ENCODE peak calls at places on chromosomes 2 and 18, in eight cellular contexts. One of them, this sample, is unnamed.

GRCh38 chr2:105765415-105766299 is 20.9 kb downstream of the NCK2 start:
- DNase-seq in GM12865: no peak
- DNase-seq in fibroblast of mammary gland: no peak
- DNase-seq in CD4-positive, CD25-positive, alpha-beta regulatory T cell: no peak
- DNase-seq in transverse colon: no peak
- DNase-seq in cardiac fibroblast: no peak
- DNase-seq in neuronal stem cell: no peak
- DNase-seq in small intestine: peak
- DNase-seq in this sample: no peak

GRCh38 chr2:188142088-188142487 is 149.6 kb upstream of the GULP1 start:
- DNase-seq in fibroblast of mammary gland: no peak
- DNase-seq in neuronal stem cell: no peak
- DNase-seq in cardiac fibroblast: no peak
- DNase-seq in transverse colon: no peak
- DNase-seq in CD4-positive, CD25-positive, alpha-beta regulatory T cell: no peak
- DNase-seq in GM12865: no peak
- DNase-seq in small intestine: no peak
- DNase-seq in this sample: no peak

GRCh38 chr2:118371500-118371899 is 283.2 kb downstream of the INSIG2 start:
- DNase-seq in neuronal stem cell: peak
- DNase-seq in transverse colon: no peak
- DNase-seq in GM12865: peak
- DNase-seq in CD4-positive, CD25-positive, alpha-beta regulatory T cell: no peak
- DNase-seq in small intestine: peak
- DNase-seq in fibroblast of mammary gland: peak
- DNase-seq in cardiac fibroblast: peak
- DNase-seq in this sample: no peak

GRCh38 chr18:12391487-12392136 is 14.6 kb upstream of the AFG3L2 start:
- DNase-seq in fibroblast of mammary gland: peak
- DNase-seq in neuronal stem cell: peak
- DNase-seq in GM12865: peak
- DNase-seq in CD4-positive, CD25-positive, alpha-beta regulatory T cell: no peak
- DNase-seq in cardiac fibroblast: peak
- DNase-seq in transverse colon: peak
- DNase-seq in small intestine: peak
- DNase-seq in this sample: no peak

GRCh38 chr2:226969412-226969811 is 133.6 kb downstream of the RHBDD1 start:
- DNase-seq in CD4-positive, CD25-positive, alpha-beta regulatory T cell: no peak
- DNase-seq in transverse colon: no peak
- DNase-seq in GM12865: no peak
- DNase-seq in small intestine: no peak
- DNase-seq in fibroblast of mammary gland: peak
- DNase-seq in cardiac fibroblast: no peak
- DNase-seq in neuronal stem cell: no peak
- DNase-seq in this sample: no peak

GRCh38 chr18:58979615-58980014 is 114.9 kb downstream of the ZNF532 start:
- DNase-seq in neuronal stem cell: no peak
- DNase-seq in fibroblast of mammary gland: no peak
- DNase-seq in small intestine: no peak
- DNase-seq in GM12865: no peak
- DNase-seq in CD4-positive, CD25-positive, alpha-beta regulatory T cell: no peak
- DNase-seq in transverse colon: no peak
- DNase-seq in cardiac fibroblast: no peak
- DNase-seq in this sample: no peak

GRCh38 chr2:73031725-73032701 is 39.5 kb downstream of the SFXN5 start:
- DNase-seq in small intestine: peak
- DNase-seq in CD4-positive, CD25-positive, alpha-beta regulatory T cell: no peak
- DNase-seq in neuronal stem cell: no peak
- DNase-seq in cardiac fibroblast: peak
- DNase-seq in GM12865: no peak
- DNase-seq in fibroblast of mammary gland: no peak
- DNase-seq in transverse colon: peak
- DNase-seq in this sample: no peak

GRCh38 chr18:8798996-8799395 is 93.6 kb downstream of the MTCL1 start:
- DNase-seq in neuronal stem cell: no peak
- DNase-seq in transverse colon: peak
- DNase-seq in GM12865: no peak
- DNase-seq in cardiac fibroblast: no peak
- DNase-seq in small intestine: peak
- DNase-seq in CD4-positive, CD25-positive, alpha-beta regulatory T cell: no peak
- DNase-seq in fibroblast of mammary gland: peak
- DNase-seq in this sample: no peak

GRCh38 chr2:28252308-28252707 is 140.3 kb upstream of the FOSL2 start:
- DNase-seq in cardiac fibroblast: no peak
- DNase-seq in transverse colon: no peak
- DNase-seq in CD4-positive, CD25-positive, alpha-beta regulatory T cell: no peak
- DNase-seq in GM12865: peak
- DNase-seq in small intestine: peak
- DNase-seq in fibroblast of mammary gland: no peak
- DNase-seq in neuronal stem cell: no peak
- DNase-seq in this sample: no peak

GRCh38 chr2:208980321-208980720 is 443.5 kb upstream of the MAP2 start:
- DNase-seq in GM12865: no peak
- DNase-seq in CD4-positive, CD25-positive, alpha-beta regulatory T cell: no peak
- DNase-seq in fibroblast of mammary gland: no peak
- DNase-seq in neuronal stem cell: no peak
- DNase-seq in cardiac fibroblast: no peak
- DNase-seq in small intestine: no peak
- DNase-seq in transverse colon: no peak
- DNase-seq in this sample: no peak

GRCh38 chr2:11811036-11811654 is 64.7 kb downstream of the LPIN1 start:
- DNase-seq in cardiac fibroblast: no peak
- DNase-seq in CD4-positive, CD25-positive, alpha-beta regulatory T cell: no peak
- DNase-seq in neuronal stem cell: no peak
- DNase-seq in transverse colon: no peak
- DNase-seq in small intestine: no peak
- DNase-seq in fibroblast of mammary gland: no peak
- DNase-seq in GM12865: no peak
- DNase-seq in this sample: no peak

GRCh38 chr2:132632000-132632649 is 37.9 kb downstream of the LYPD1 start:
- DNase-seq in neuronal stem cell: no peak
- DNase-seq in fibroblast of mammary gland: peak
- DNase-seq in small intestine: peak
- DNase-seq in cardiac fibroblast: no peak
- DNase-seq in transverse colon: peak
- DNase-seq in GM12865: no peak
- DNase-seq in CD4-positive, CD25-positive, alpha-beta regulatory T cell: no peak
- DNase-seq in this sample: no peak

GRCh38 chr2:233799087-233799665 is 21.0 kb downstream of the MROH2A start:
- DNase-seq in fibroblast of mammary gland: no peak
- DNase-seq in small intestine: no peak
- DNase-seq in cardiac fibroblast: no peak
- DNase-seq in neuronal stem cell: no peak
- DNase-seq in CD4-positive, CD25-positive, alpha-beta regulatory T cell: no peak
- DNase-seq in transverse colon: no peak
- DNase-seq in GM12865: no peak
- DNase-seq in this sample: peak

GRCh38 chr2:241798631-241799521 is 10.1 kb upstream of the NEU4 start:
- DNase-seq in small intestine: no peak
- DNase-seq in CD4-positive, CD25-positive, alpha-beta regulatory T cell: no peak
- DNase-seq in transverse colon: peak
- DNase-seq in neuronal stem cell: no peak
- DNase-seq in GM12865: no peak
- DNase-seq in cardiac fibroblast: no peak
- DNase-seq in fibroblast of mammary gland: no peak
- DNase-seq in this sample: no peak

GRCh38 chr2:27086722-27087446 is at the start of gene KHK:
- DNase-seq in small intestine: peak
- DNase-seq in GM12865: no peak
- DNase-seq in CD4-positive, CD25-positive, alpha-beta regulatory T cell: no peak
- DNase-seq in transverse colon: peak
- DNase-seq in fibroblast of mammary gland: no peak
- DNase-seq in cardiac fibroblast: peak
- DNase-seq in neuronal stem cell: no peak
- DNase-seq in this sample: peak

GRCh38 chr18:74152270-74152669 is 3.9 kb downstream of the TIMM21 start:
- DNase-seq in GM12865: no peak
- DNase-seq in transverse colon: no peak
- DNase-seq in fibroblast of mammary gland: no peak
- DNase-seq in neuronal stem cell: no peak
- DNase-seq in cardiac fibroblast: no peak
- DNase-seq in small intestine: no peak
- DNase-seq in CD4-positive, CD25-positive, alpha-beta regulatory T cell: no peak
- DNase-seq in this sample: no peak

GRCh38 chr2:118979177-118979861 is 37.3 kb downstream of the MARCO start:
- DNase-seq in small intestine: no peak
- DNase-seq in transverse colon: no peak
- DNase-seq in CD4-positive, CD25-positive, alpha-beta regulatory T cell: no peak
- DNase-seq in fibroblast of mammary gland: peak
- DNase-seq in neuronal stem cell: no peak
- DNase-seq in GM12865: no peak
- DNase-seq in cardiac fibroblast: no peak
- DNase-seq in this sample: no peak

GRCh38 chr2:5685225-5685624 is 7.0 kb upstream of the SOX11 start:
- DNase-seq in neuronal stem cell: no peak
- DNase-seq in fibroblast of mammary gland: no peak
- DNase-seq in small intestine: no peak
- DNase-seq in GM12865: no peak
- DNase-seq in cardiac fibroblast: no peak
- DNase-seq in CD4-positive, CD25-positive, alpha-beta regulatory T cell: no peak
- DNase-seq in transverse colon: no peak
- DNase-seq in this sample: no peak

GRCh38 chr2:8505311-8505920 is 176.4 kb upstream of the ID2 start:
- DNase-seq in small intestine: no peak
- DNase-seq in GM12865: no peak
- DNase-seq in transverse colon: no peak
- DNase-seq in neuronal stem cell: peak
- DNase-seq in fibroblast of mammary gland: no peak
- DNase-seq in CD4-positive, CD25-positive, alpha-beta regulatory T cell: no peak
- DNase-seq in cardiac fibroblast: no peak
- DNase-seq in this sample: no peak

GRCh38 chr18:42417189-42417588 is 462.2 kb downstream of the PIK3C3 start:
- DNase-seq in CD4-positive, CD25-positive, alpha-beta regulatory T cell: no peak
- DNase-seq in transverse colon: no peak
- DNase-seq in fibroblast of mammary gland: no peak
- DNase-seq in cardiac fibroblast: no peak
- DNase-seq in GM12865: no peak
- DNase-seq in small intestine: peak
- DNase-seq in neuronal stem cell: no peak
- DNase-seq in this sample: no peak
- H3K4me3 ChIP-seq in CD4-positive, CD25-positive, alpha-beta regulatory T cell: no peak
- H3K4me3 ChIP-seq in transverse colon: no peak
- H3K4me3 ChIP-seq in fibroblast of mammary gland: no peak
- H3K4me3 ChIP-seq in cardiac fibroblast: no peak
- H3K4me3 ChIP-seq in GM12865: no peak
- H3K4me3 ChIP-seq in small intestine: no peak
- H3K4me3 ChIP-seq in neuronal stem cell: no peak
- H3K4me3 ChIP-seq in this sample: no peak

GRCh38 chr2:176159678-176160250 is 2.7 kb downstream of the HOXD3 start:
- DNase-seq in CD4-positive, CD25-positive, alpha-beta regulatory T cell: no peak
- DNase-seq in GM12865: no peak
- DNase-seq in small intestine: no peak
- DNase-seq in fibroblast of mammary gland: no peak
- DNase-seq in cardiac fibroblast: no peak
- DNase-seq in neuronal stem cell: no peak
- DNase-seq in transverse colon: no peak
- DNase-seq in this sample: no peak
- H3K4me3 ChIP-seq in CD4-positive, CD25-positive, alpha-beta regulatory T cell: no peak
- H3K4me3 ChIP-seq in GM12865: no peak
- H3K4me3 ChIP-seq in small intestine: no peak
- H3K4me3 ChIP-seq in fibroblast of mammary gland: no peak
- H3K4me3 ChIP-seq in cardiac fibroblast: no peak
- H3K4me3 ChIP-seq in neuronal stem cell: no peak
- H3K4me3 ChIP-seq in transverse colon: no peak
- H3K4me3 ChIP-seq in this sample: peak

DNA sequence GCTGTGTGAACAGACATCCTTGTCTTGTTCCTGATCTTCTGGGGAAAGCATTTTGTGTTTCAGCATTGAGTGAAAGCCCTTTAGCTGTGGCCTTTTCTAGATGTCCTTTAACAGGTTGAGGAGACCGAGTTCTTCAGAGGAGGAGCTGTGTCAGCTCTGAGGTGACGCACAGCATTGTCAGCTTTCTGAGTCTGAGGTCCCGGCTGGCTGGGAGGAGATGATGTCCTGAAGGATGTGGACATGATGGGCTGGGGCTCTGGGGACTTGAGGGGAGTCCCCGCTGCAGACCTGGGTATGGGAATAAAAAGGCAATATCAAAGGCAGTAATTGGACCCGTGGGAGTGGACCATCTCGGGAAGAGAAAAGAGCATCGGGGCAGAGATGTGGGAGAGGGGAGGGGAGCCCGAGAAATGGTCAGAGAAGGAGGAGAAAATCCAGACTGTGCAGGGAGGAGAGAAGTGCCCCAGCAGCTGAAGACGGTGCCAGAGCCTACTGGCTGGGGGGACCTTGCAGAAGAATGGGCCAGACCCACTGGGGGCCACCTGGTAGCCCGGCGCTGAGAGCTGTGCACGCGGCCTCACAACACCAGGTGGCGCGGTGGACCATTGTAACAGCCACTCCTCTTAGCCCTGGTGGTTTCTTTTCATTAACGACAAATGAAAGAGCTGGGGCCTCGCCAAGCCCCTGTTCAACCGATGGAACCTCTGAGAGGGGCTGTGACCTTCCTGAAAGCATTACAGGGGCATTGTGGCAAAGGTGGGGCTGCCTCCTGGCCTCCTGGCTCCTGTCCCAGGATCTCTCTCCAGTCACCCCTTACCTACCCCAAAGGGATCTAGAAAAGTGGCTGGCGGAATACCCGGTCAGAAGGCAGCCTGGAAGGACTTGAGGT is 61.6 kb downstream of the ST3GAL5 start:
- DNase-seq in transverse colon: peak
- DNase-seq in small intestine: peak
- DNase-seq in cardiac fibroblast: peak
- DNase-seq in neuronal stem cell: peak
- DNase-seq in CD4-positive, CD25-positive, alpha-beta regulatory T cell: peak
- DNase-seq in fibroblast of mammary gland: peak
- DNase-seq in GM12865: peak
- DNase-seq in this sample: peak
- H3K4me3 ChIP-seq in transverse colon: no peak
- H3K4me3 ChIP-seq in small intestine: no peak
- H3K4me3 ChIP-seq in cardiac fibroblast: no peak
- H3K4me3 ChIP-seq in neuronal stem cell: no peak
- H3K4me3 ChIP-seq in CD4-positive, CD25-positive, alpha-beta regulatory T cell: no peak
- H3K4me3 ChIP-seq in fibroblast of mammary gland: no peak
- H3K4me3 ChIP-seq in GM12865: no peak
- H3K4me3 ChIP-seq in this sample: peak

GRCh38 chr2:230224458-230224857 is 1.1 kb upstream of the SP140 start:
- DNase-seq in GM12865: no peak
- DNase-seq in small intestine: no peak
- DNase-seq in CD4-positive, CD25-positive, alpha-beta regulatory T cell: no peak
- DNase-seq in fibroblast of mammary gland: no peak
- DNase-seq in neuronal stem cell: no peak
- DNase-seq in transverse colon: no peak
- DNase-seq in cardiac fibroblast: no peak
- DNase-seq in this sample: no peak
- H3K4me3 ChIP-seq in GM12865: peak
- H3K4me3 ChIP-seq in small intestine: no peak
- H3K4me3 ChIP-seq in CD4-positive, CD25-positive, alpha-beta regulatory T cell: peak
- H3K4me3 ChIP-seq in fibroblast of mammary gland: no peak
- H3K4me3 ChIP-seq in neuronal stem cell: no peak
- H3K4me3 ChIP-seq in transverse colon: no peak
- H3K4me3 ChIP-seq in cardiac fibroblast: no peak
- H3K4me3 ChIP-seq in this sample: no peak